ENCODE peak calls at places on chromosomes 2 and 18, in eight cellular contexts. W is CD8-positive, alpha-beta T cell; P is progenitor cell of endocrine pancreas; R is heart left ventricle; T is BE2C; K is GM23338; C is GM12865; E is ovary. Q is an unnamed sample.

GRCh38 chr2:203623616-203624015 is 82.8 kb upstream of the CD28 start:
- DNase-seq in W (no peak), P (no peak), R (no peak), T (no peak), K (no peak), C (no peak), E (no peak), Q (no peak)

GRCh38 chr2:37667704-37668103 is 3.7 kb downstream of the CDC42EP3 start:
- DNase-seq in W (no peak), P (no peak), R (no peak), T (no peak), K (no peak), C (no peak), E (no peak), Q (no peak)

GRCh38 chr2:26284132-26284531 is 39.4 kb downstream of the HADHB start:
- DNase-seq in W (no peak), P (no peak), R (no peak), T (no peak), K (no peak), C (no peak), E (no peak), Q (no peak)

GRCh38 chr2:127887452-127888219 is 1.9 kb upstream of the AMMECR1L start:
- DNase-seq in W (no peak), P (no peak), R (no peak), T (no peak), K (no peak), C (no peak), E (peak; percentile 22), Q (no peak)

GRCh38 chr18:72444756-72445155 is 99.4 kb downstream of the CBLN2 start:
- DNase-seq in W (no peak), P (no peak), R (no peak), T (no peak), K (peak; percentile 1), C (no peak), E (no peak), Q (no peak)

GRCh38 chr2:200377774-200378336 is 71.4 kb downstream of the SPATS2L start:
- DNase-seq in W (no peak), P (no peak), R (no peak), T (no peak), K (no peak), C (no peak), E (no peak), Q (no peak)

GRCh38 chr2:232882505-232883115 is 12.5 kb downstream of the SNORC start:
- DNase-seq in W (no peak), P (no peak), R (no peak), T (no peak), K (no peak), C (no peak), E (no peak), Q (no peak)

GRCh38 chr2:106356291-106356690 is 111.9 kb downstream of the RGPD3 start:
- DNase-seq in W (no peak), P (no peak), R (no peak), T (no peak), K (no peak), C (peak; percentile 38), E (no peak), Q (no peak)

GRCh38 chr18:35376393-35376741 is 770 bp downstream of the ZNF396 start:
- DNase-seq in W (peak; percentile 52), P (peak; percentile 13), R (peak; percentile 35), T (no peak), K (peak; percentile 64), C (peak; percentile 32), E (no peak), Q (peak; percentile 7)

GRCh38 chr2:51918113-51918512 is 886.2 kb upstream of the NRXN1 start:
- DNase-seq in W (no peak), P (no peak), R (no peak), T (no peak), K (no peak), C (no peak), E (no peak), Q (no peak)

GRCh38 chr2:174788291-174788929 is 24.1 kb upstream of the CHRNA1 start:
- DNase-seq in W (no peak), P (no peak), R (no peak), T (peak; percentile 18), K (peak; percentile 78), C (no peak), E (no peak), Q (no peak)

GRCh38 chr2:24613154-24613814 is 122.2 kb downstream of the NCOA1 start:
- DNase-seq in W (no peak), P (no peak), R (no peak), T (peak; percentile 80), K (peak; percentile 89), C (peak; percentile 77), E (no peak), Q (peak; percentile 5)

GRCh38 chr2:108414945-108415344 is 34.1 kb upstream of the GCC2 start:
- DNase-seq in W (no peak), P (no peak), R (no peak), T (no peak), K (no peak), C (no peak), E (no peak), Q (no peak)

GRCh38 chr18:42281851-42282250 is 326.8 kb downstream of the PIK3C3 start:
- DNase-seq in W (no peak), P (no peak), R (no peak), T (no peak), K (no peak), C (no peak), E (no peak), Q (no peak)

GRCh38 chr18:49861659-49862058 is 48.3 kb upstream of the ACAA2 start:
- DNase-seq in W (no peak), P (no peak), R (no peak), T (no peak), K (peak; percentile 12), C (peak; percentile 15), E (no peak), Q (no peak)

GRCh38 chr2:96872591-96873349 is 2.9 kb upstream of the SEMA4C start:
- DNase-seq in W (no peak), P (no peak), R (no peak), T (no peak), K (peak; percentile 69), C (no peak), E (no peak), Q (no peak)

GRCh38 chr2:196845371-196845770 is 36.2 kb upstream of the C2orf66 start:
- DNase-seq in W (no peak), P (no peak), R (no peak), T (no peak), K (no peak), C (no peak), E (no peak), Q (no peak)

GRCh38 chr2:196853301-196854087 is 44.3 kb upstream of the C2orf66 start:
- DNase-seq in W (no peak), P (no peak), R (no peak), T (no peak), K (no peak), C (no peak), E (no peak), Q (no peak)

GRCh38 chr2:196851068-196851467 is 41.9 kb upstream of the C2orf66 start:
- DNase-seq in W (no peak), P (no peak), R (no peak), T (no peak), K (no peak), C (peak; percentile 8), E (no peak), Q (no peak)

GRCh38 chr2:196846295-196846694 is 37.1 kb upstream of the C2orf66 start:
- DNase-seq in W (no peak), P (no peak), R (no peak), T (no peak), K (no peak), C (no peak), E (no peak), Q (no peak)

DNA sequence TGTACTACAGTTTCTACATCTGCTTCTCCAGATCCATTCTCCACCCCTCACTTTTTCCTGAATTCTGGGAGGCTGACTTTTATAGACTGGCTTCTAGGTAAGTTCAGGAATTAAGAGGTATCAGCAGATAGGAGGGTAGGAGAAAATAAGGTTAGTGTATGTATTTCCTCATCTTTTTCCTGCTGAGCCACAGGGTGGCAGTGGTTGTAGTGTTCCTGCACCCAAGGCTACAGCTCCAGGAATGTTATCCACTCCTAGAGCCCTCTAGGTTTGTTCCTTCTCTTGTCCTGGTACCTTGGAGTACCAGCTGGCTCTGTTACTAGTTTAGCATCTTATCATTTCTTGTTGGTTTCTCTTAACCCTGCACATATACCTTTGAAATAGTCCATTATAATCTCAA is 40.7 kb upstream of the C2orf66 start:
- DNase-seq in W (no peak), P (no peak), R (no peak), T (no peak), K (peak; percentile 58), C (no peak), E (no peak), Q (no peak)
- TF ChIP-seq CTCF in W (no peak), P (peak; percentile 32), R (peak; percentile 36), T (no peak), K (peak; percentile 66), C (peak; percentile 10), E (no peak), Q (peak; percentile 36)

GRCh38 chr2:6906165-6906751 is 11.0 kb upstream of the RNF144A start:
- DNase-seq in W (no peak), P (no peak), R (no peak), T (no peak), K (no peak), C (no peak), E (no peak), Q (no peak)
- TF ChIP-seq CTCF in W (no peak), P (no peak), R (no peak), T (no peak), K (no peak), C (no peak), E (no peak), Q (no peak)

GRCh38 chr18:14075196-14075595 is 57.0 kb downstream of the ZNF519 start:
- DNase-seq in W (no peak), P (no peak), R (no peak), T (no peak), K (peak; percentile 28), C (no peak), E (no peak), Q (no peak)

GRCh38 chr18:14074187-14074586 is 58.0 kb downstream of the ZNF519 start:
- DNase-seq in W (no peak), P (no peak), R (no peak), T (no peak), K (peak; percentile 74), C (peak; percentile 31), E (no peak), Q (no peak)
- TF ChIP-seq CTCF in W (no peak), P (peak; percentile 20), R (no peak), T (no peak), K (peak; percentile 65), C (peak; percentile 38), E (no peak), Q (peak; percentile 34)

DNA sequence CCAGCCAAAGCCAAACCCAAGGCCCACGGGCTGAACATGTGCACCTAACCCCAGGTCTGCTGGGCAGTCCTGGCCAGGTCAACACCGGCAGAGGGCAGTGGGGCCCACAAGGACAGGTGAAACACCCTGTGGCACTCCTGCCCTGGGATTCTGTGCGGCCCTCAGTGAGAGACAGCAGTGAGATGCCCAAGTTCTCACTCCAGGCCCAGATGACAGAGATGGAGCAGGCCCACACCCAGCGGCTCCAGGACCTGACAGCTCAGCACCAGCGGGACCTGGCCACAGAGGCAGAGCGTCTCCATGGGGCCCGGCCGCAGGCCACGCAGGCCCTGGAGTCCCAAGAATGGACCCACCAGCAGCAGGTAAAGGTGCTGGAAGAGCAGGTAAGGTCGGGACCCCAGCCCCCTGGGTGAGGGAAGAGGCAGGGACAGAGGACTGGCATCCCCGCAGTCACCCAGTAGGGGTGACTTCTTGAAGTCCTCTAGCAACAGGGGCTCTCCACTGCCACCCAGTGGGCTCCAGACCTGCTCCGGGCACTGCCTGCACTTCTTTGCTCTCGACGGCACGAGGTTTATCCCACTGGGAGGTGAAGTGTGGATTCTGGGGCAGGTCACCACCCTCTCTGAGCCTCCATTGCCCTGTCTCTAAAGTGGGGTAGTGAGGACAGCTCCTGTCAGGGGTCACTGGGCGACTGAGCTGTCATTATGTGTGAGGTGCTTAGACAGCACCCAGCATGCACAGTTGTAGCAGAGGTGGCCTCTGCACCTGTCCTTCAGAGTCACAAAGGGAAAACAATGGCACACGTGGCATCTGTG is 8.8 kb upstream of the SNED1 start:
- DNase-seq in W (no peak), P (no peak), R (peak; percentile 61), T (peak; percentile 47), K (peak; percentile 63), C (peak; percentile 45), E (peak; percentile 11), Q (peak; percentile 42)
- TF ChIP-seq CTCF in W (no peak), P (peak; percentile 68), R (peak; percentile 59), T (peak; percentile 55), K (peak; percentile 70), C (peak; percentile 63), E (no peak), Q (peak; percentile 59)

Q was measured in neural crest cell.